ENCODE peak calls at places on chromosomes 12 and 14, in five cellular contexts. G, Q, K, P and L are unnamed samples.
A peak's percentile ranks its signal among the peaks of the same experiment; 100 is the strongest.

GRCh38 chr14:76576047-76576741 is 185.1 kb upstream of the VASH1 start:
- DNase-seq in P (no peak), G (no peak), Q (no peak), K (no peak), L (no peak)

GRCh38 chr12:127035011-127035879 is 1231.7 kb upstream of the TMEM132C start:
- DNase-seq in G (no peak), K (no peak), Q (no peak), P (no peak), L (no peak)

GRCh38 chr14:69034612-69035262 is 55.6 kb upstream of the ACTN1 start:
- DNase-seq in K (no peak), P (no peak), G (no peak), Q (no peak), L (no peak)

GRCh38 chr12:12549426-12549825 is 13.2 kb downstream of the DUSP16 start:
- DNase-seq in P (no peak), K (no peak), Q (no peak), G (no peak), L (no peak)

GRCh38 chr12:117134059-117134458 is 34.8 kb upstream of the TESC start:
- DNase-seq in K (no peak), G (no peak), Q (no peak), P (peak; percentile 16), L (no peak)

GRCh38 chr12:4153343-4153892 is 120.1 kb upstream of the CCND2 start:
- DNase-seq in P (no peak), K (no peak), G (no peak), Q (no peak), L (peak; percentile 78)

GRCh38 chr14:64950889-64951288 is 8.3 kb upstream of the GPX2 start:
- DNase-seq in K (no peak), P (no peak), G (no peak), Q (no peak), L (no peak)

GRCh38 chr12:1691123-1692007 is 495 bp downstream of the ADIPOR2 start:
- DNase-seq in G (peak; percentile 68), P (no peak), K (peak; percentile 32), Q (no peak), L (peak; percentile 59)

GRCh38 chr12:56029666-56030293 is 8.9 kb downstream of the IKZF4 start:
- DNase-seq in K (peak; percentile 37), Q (no peak), G (peak; percentile 55), P (peak; percentile 27), L (peak; percentile 64)

GRCh38 chr12:124480469-124481256 is 86.7 kb downstream of the NCOR2 start:
- DNase-seq in Q (peak; percentile 91), P (no peak), K (peak; percentile 71), G (peak; percentile 72), L (peak; percentile 86)

GRCh38 chr14:72894623-72895378 is 900 bp upstream of the DPF3 start:
- DNase-seq in K (no peak), P (no peak), G (no peak), Q (no peak), L (no peak)

GRCh38 chr14:61186341-61186740 is 94.8 kb downstream of the TMEM30B start:
- DNase-seq in G (no peak), P (no peak), K (no peak), Q (no peak), L (no peak)

GRCh38 chr14:33525626-33526025 is 425.2 kb downstream of the EGLN3 start:
- DNase-seq in K (no peak), P (no peak), Q (no peak), G (no peak), L (no peak)

GRCh38 chr12:13167226-13167625 is 29.3 kb upstream of the EMP1 start:
- DNase-seq in G (no peak), Q (no peak), P (no peak), K (no peak), L (no peak)

GRCh38 chr12:2550470-2551090 is 244.2 kb upstream of the FKBP4 start:
- DNase-seq in G (no peak), K (no peak), P (no peak), Q (no peak), L (no peak)

GRCh38 chr12:79674629-79675028 is 16.1 kb downstream of the PAWR start:
- DNase-seq in P (no peak), K (no peak), Q (no peak), G (no peak), L (no peak)

GRCh38 chr12:42589465-42590323 is at the start of gene PRICKLE1:
- DNase-seq in Q (peak; percentile 71), P (no peak), G (peak; percentile 73), K (peak; percentile 30), L (peak; percentile 74)

GRCh38 chr14:52996493-52996892 is 45.6 kb upstream of the FERMT2 start:
- DNase-seq in G (no peak), Q (no peak), K (no peak), P (no peak), L (no peak)

GRCh38 chr14:36870776-36871175 is 209.1 kb downstream of the PAX9 start:
- DNase-seq in K (no peak), G (no peak), P (no peak), Q (no peak), L (no peak)

GRCh38 chr12:127393896-127394295 is 873.1 kb upstream of the TMEM132C start:
- DNase-seq in K (no peak), G (no peak), Q (no peak), P (peak; percentile 51), L (no peak)

GRCh38 chr12:115323223-115323905 is 639.4 kb upstream of the TBX3 start:
- DNase-seq in G (no peak), K (no peak), P (no peak), Q (no peak), L (no peak)

GRCh38 chr14:26282578-26282977 is 315.3 kb downstream of the NOVA1 start:
- DNase-seq in Q (no peak), K (no peak), G (no peak), P (no peak), L (no peak)

GRCh38 chr12:24617471-24617870 is 331.4 kb downstream of the BCAT1 start:
- DNase-seq in P (no peak), G (no peak), Q (no peak), K (no peak), L (no peak)

GRCh38 chr12:58804749-58805148 is 115.6 kb downstream of the LRIG3 start:
- DNase-seq in Q (no peak), K (no peak), G (no peak), P (no peak), L (no peak)

GRCh38 chr14:39318574-39318973 is 84.9 kb downstream of the MIA2 start:
- DNase-seq in K (no peak), G (no peak), P (no peak), Q (no peak), L (no peak)

GRCh38 chr14:100285913-100286400 is 20.3 kb downstream of the SLC25A29 start:
- DNase-seq in P (no peak), Q (no peak), G (no peak), K (no peak), L (no peak)

GRCh38 chr14:100287202-100287997 is 18.8 kb downstream of the SLC25A29 start:
- DNase-seq in G (no peak), Q (no peak), K (no peak), P (no peak), L (no peak)

GRCh38 chr14:100285021-100285912 is 21.0 kb downstream of the SLC25A29 start:
- DNase-seq in G (peak; percentile 83), P (no peak), Q (peak; percentile 84), K (peak; percentile 52), L (peak; percentile 96)

GRCh38 chr14:100288382-100289185 is 17.7 kb downstream of the SLC25A29 start:
- DNase-seq in K (no peak), Q (no peak), G (no peak), P (no peak), L (no peak)

GRCh38 chr14:100286484-100287191 is 19.6 kb downstream of the SLC25A29 start:
- DNase-seq in G (no peak), P (no peak), K (no peak), Q (peak; percentile 36), L (no peak)
- TF ChIP-seq CTCF in G (no peak), P (no peak), K (no peak), Q (no peak), L (no peak)

DNA sequence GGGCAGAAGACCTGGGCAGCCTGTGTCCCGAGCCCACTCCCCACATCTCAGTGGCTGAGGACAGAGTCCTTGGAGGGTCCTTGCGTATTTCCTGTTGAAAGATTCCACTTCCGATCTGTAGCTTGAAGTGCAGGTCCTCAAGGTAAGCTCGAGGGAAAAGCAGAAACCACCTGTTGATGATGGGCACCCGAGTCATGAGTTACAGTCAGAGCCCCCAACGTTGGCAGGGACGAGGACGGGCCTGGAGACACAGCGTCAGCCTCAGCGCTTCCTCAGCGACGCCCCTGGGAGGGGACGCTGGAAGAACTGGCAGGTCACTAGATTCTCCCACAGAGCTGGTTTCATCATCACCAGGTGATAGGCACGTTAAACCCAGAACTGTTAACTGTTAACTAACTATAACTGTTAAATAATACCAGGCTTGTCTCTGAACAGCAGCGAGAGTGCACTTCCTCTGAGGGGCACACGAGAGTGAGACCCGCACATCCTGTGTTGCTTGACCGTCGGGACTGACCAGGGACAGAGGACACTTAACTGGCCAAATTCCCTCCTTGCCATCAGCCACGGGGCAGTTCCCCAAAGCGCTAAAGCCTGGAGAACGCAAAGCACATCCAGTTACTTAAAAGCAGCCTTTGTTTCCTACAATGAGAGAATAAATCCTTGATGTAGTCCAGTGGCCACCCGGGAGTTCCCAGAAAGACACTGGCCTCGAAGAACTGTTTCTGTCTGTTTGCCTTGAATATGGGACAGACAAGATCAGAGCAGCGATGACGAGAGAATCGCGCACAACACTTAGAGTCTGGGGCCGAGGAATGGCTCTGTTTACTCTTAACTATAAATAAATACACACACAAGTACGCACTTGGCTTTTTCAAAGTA is 102.0 kb downstream of the TNFAIP2 start:
- DNase-seq in P (no peak), G (no peak), Q (no peak), K (no peak), L (no peak)
- TF ChIP-seq CTCF in P (no peak), G (no peak), Q (no peak), K (no peak), L (no peak)

DNA sequence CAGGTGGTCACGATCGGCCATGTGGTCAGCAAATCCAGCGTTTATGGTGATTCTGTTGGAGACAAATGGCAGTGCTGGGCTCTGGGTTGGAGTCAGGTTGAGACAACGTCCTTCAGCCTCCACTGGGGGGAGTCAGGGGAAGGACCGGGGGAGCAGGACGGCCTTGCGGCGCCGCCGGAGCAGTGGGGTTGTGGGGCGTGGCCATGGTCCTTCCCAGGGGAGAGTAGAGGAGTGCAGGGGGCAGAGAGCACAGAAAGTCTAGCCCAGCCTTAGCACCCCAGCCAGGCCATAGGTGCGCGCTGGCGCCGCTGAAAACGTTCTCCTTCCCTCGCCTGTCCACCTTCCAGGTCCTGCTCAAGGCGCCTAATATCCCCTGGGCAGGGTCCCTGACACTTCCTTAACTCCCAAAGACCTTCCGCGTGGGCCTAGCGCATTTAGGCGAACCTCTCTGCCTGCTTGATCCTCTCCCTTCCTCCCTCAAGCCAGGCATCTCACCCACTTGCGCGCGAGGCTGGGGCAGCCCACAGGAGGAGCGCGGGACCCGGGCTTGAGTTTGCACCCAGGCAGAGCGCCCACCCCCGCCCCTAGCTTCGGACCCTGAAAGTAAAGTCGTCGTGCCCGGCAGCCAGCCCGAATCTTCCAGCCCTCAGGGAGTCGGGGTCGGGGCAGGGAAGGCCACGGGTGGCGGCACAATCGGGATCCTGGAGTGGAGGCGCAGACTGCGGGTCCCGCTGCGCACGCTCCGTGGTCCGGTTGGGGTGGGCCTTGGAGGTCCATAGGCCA is 3.1 kb upstream of the KIF26A start:
- DNase-seq in P (no peak), K (no peak), Q (peak; percentile 25), G (peak; percentile 80), L (no peak)
- TF ChIP-seq CTCF in P (peak; percentile 10), K (no peak), Q (no peak), G (peak; percentile 63), L (no peak)

DNA sequence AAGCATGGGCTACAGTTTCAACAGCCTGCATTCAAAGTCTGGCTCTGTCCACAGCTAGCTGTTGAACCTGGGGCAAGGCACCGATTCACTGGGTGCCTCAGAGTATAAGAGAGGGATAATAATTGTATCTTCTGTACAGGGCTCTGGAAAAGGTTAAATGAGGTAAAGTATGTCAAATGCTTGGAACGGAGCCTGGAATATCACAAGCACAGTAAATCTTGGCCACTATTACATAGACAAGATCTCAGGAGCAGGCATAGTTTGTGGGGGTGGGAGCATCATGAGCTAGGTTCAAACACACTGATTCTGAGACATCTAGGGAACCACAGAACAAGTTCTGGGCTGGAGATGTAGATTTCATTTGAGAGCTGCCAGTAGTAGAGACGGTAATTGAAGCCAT is 203.7 kb upstream of the NUDT4 start:
- DNase-seq in K (no peak), G (no peak), Q (no peak), P (no peak), L (no peak)
- TF ChIP-seq CTCF in K (no peak), G (no peak), Q (no peak), P (no peak), L (no peak)